ENCODE peak calls at places on chromosomes 6 and 20, in nine cellular contexts. Y, S, Q, U, N, O, I, P and Z are unnamed samples.

GRCh38 chr6:47206626-47207025 is 103.1 kb downstream of the TNFRSF21 start:
- DNase-seq in Y (no peak), S (no peak), Q (no peak), U (peak; percentile 66), N (no peak), O (no peak), I (no peak), P (no peak), Z (no peak)

GRCh38 chr6:33018904-33019303 is 9.5 kb upstream of the HLA-DOA start:
- DNase-seq in Y (peak; percentile 82), S (no peak), Q (peak; percentile 62), U (no peak), N (no peak), O (no peak), I (peak; percentile 48), P (peak; percentile 84), Z (peak; percentile 44)

GRCh38 chr20:45311589-45312211 is 3.6 kb upstream of the MATN4 start:
- DNase-seq in Y (no peak), S (no peak), Q (peak; percentile 31), U (peak; percentile 38), N (peak; percentile 61), O (peak; percentile 47), I (no peak), P (peak; percentile 89), Z (peak; percentile 91)

GRCh38 chr20:32474009-32474716 is 111.0 kb downstream of the NOL4L start:
- DNase-seq in Y (no peak), S (no peak), Q (peak; percentile 55), U (no peak), N (no peak), O (no peak), I (no peak), P (peak; percentile 74), Z (no peak)

GRCh38 chr20:17584684-17585083 is 14.8 kb downstream of the DSTN start:
- DNase-seq in Y (no peak), S (no peak), Q (no peak), U (no peak), N (no peak), O (no peak), I (no peak), P (no peak), Z (no peak)

GRCh38 chr20:52975024-52975732 is 3.0 kb downstream of the TSHZ2 start:
- DNase-seq in Y (no peak), S (no peak), Q (peak; percentile 26), U (peak; percentile 42), N (no peak), O (no peak), I (no peak), P (no peak), Z (no peak)

GRCh38 chr20:59013959-59014608 is 5.1 kb upstream of the TUBB1 start:
- DNase-seq in Y (no peak), S (no peak), Q (no peak), U (peak; percentile 78), N (no peak), O (no peak), I (no peak), P (no peak), Z (no peak)

GRCh38 chr6:33744001-33744848 is 2.5 kb downstream of the IP6K3 start:
- DNase-seq in Y (peak; percentile 70), S (no peak), Q (peak; percentile 80), U (peak; percentile 59), N (peak; percentile 62), O (peak; percentile 42), I (no peak), P (no peak), Z (peak; percentile 61)

GRCh38 chr6:82507112-82507511 is 143.5 kb downstream of the TPBG start:
- DNase-seq in Y (no peak), S (no peak), Q (no peak), U (peak; percentile 51), N (no peak), O (no peak), I (no peak), P (no peak), Z (no peak)

GRCh38 chr6:21098744-21099143 is 494.8 kb upstream of the SOX4 start:
- DNase-seq in Y (no peak), S (no peak), Q (no peak), U (no peak), N (no peak), O (no peak), I (no peak), P (no peak), Z (no peak)

GRCh38 chr20:35014537-35014936 is 58.9 kb downstream of the MYH7B start:
- DNase-seq in Y (no peak), S (no peak), Q (no peak), U (no peak), N (no peak), O (no peak), I (no peak), P (no peak), Z (no peak)

GRCh38 chr6:154805288-154805911 is 72.2 kb downstream of the SCAF8 start:
- DNase-seq in Y (no peak), S (no peak), Q (no peak), U (peak; percentile 35), N (no peak), O (peak; percentile 31), I (no peak), P (no peak), Z (no peak)

GRCh38 chr6:108518714-108519576 is 41.8 kb upstream of the FOXO3 start:
- DNase-seq in Y (no peak), S (no peak), Q (no peak), U (peak; percentile 12), N (no peak), O (peak; percentile 54), I (no peak), P (no peak), Z (no peak)

GRCh38 chr6:117483645-117484016 is 1.2 kb downstream of the DCBLD1 start:
- DNase-seq in Y (no peak), S (no peak), Q (no peak), U (no peak), N (no peak), O (no peak), I (no peak), P (no peak), Z (no peak)

GRCh38 chr6:49939993-49940498 is 23.9 kb downstream of the DEFB114 start:
- DNase-seq in Y (no peak), S (no peak), Q (no peak), U (no peak), N (no peak), O (no peak), I (no peak), P (no peak), Z (no peak)

GRCh38 chr6:167093922-167094432 is 28.9 kb upstream of the CCR6 start:
- DNase-seq in Y (no peak), S (no peak), Q (no peak), U (no peak), N (no peak), O (no peak), I (no peak), P (no peak), Z (no peak)

GRCh38 chr6:84061613-84062398 is 28.2 kb downstream of the MRAP2 start:
- DNase-seq in Y (no peak), S (no peak), Q (no peak), U (no peak), N (no peak), O (no peak), I (no peak), P (no peak), Z (no peak)
- H3K27ac ChIP-seq in Y (no peak overlapping the region), S (no peak overlapping the region), Q (no peak overlapping the region), U (no peak overlapping the region), N (no peak overlapping the region), O (no peak overlapping the region), I (peak overlapping the region; percentile 61), P (no peak overlapping the region), Z (no peak overlapping the region)

GRCh38 chr6:159969204-159969912 is 476 bp downstream of the IGF2R start:
- DNase-seq in Y (peak; percentile 48), S (no peak), Q (peak; percentile 57), U (peak; percentile 29), N (peak; percentile 48), O (no peak), I (no peak), P (peak; percentile 82), Z (peak; percentile 68)

GRCh38 chr6:159966981-159967380 is 1.9 kb upstream of the IGF2R start:
- DNase-seq in Y (no peak), S (no peak), Q (no peak), U (no peak), N (no peak), O (no peak), I (no peak), P (no peak), Z (no peak)

GRCh38 chr6:159970659-159971063 is 1.8 kb downstream of the IGF2R start:
- DNase-seq in Y (no peak), S (no peak), Q (no peak), U (no peak), N (no peak), O (no peak), I (no peak), P (no peak), Z (no peak)

GRCh38 chr6:159969921-159970320 is 1.0 kb downstream of the IGF2R start:
- DNase-seq in Y (peak; percentile 58), S (no peak), Q (peak; percentile 73), U (peak; percentile 73), N (no peak), O (peak; percentile 19), I (no peak), P (no peak), Z (no peak)

GRCh38 chr6:159968295-159969203 is at the start of gene IGF2R:
- DNase-seq in Y (peak; percentile 94), S (peak; percentile 97), Q (peak; percentile 96), U (peak; percentile 83), N (peak; percentile 93), O (peak; percentile 62), I (peak; percentile 89), P (peak; percentile 97), Z (peak; percentile 92)
- TF ChIP-seq CTCF in Y (no peak), S (no peak), Q (no peak), U (no peak), N (no peak), O (no peak), I (no peak), P (no peak), Z (no peak)

GRCh38 chr6:149771925-149772324 is 22.4 kb downstream of the PCMT1 start:
- DNase-seq in Y (no peak), S (no peak), Q (no peak), U (no peak), N (no peak), O (no peak), I (no peak), P (no peak), Z (no peak)
- H3K27ac ChIP-seq in Y (no peak overlapping the region), S (no peak overlapping the region), Q (no peak overlapping the region), U (no peak overlapping the region), N (peak overlapping the region; percentile 41), O (no peak overlapping the region), I (no peak overlapping the region), P (no peak overlapping the region), Z (no peak overlapping the region)

DNA sequence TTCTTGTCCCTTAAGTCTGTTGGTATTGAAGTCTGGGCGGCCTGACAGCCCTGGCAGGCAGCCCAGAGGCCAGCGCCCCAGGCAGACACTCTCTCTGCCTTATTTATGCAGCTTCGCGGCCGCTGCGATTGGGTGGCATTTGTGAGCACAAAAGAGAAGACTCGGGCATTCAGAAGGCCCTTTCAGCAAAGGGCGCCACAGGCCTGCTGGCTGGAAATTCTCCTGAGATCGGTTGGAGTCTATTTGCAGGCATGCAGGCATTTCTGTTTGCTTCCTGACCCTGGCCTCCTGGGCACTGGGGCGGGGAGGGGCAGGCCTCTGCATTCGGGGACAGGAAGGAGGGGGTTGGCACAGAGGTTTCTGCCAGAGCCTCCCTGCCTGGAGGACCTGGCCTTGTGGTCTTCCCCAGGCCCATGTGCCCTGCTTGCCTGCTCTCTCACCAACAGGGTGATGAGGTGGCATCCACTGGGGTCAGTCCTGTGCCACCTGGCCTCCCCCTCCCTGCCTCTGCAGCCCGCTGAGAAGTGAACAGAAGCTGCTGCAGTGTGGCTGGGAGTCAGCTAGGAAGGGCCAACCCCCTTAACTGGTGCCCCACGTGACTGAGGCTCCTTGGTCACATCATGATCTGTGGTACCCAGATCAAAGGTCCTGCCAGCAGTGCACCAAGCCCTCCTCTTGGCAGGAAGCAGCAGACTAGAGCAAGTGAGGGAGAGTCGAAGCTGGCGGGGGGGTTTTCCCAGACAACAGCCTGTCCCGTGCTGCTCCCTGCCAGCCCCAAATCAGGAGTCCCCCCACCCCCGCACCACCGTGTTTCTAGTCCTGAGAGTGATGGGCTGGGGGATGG is 16.6 kb upstream of the CCDC167 start:
- DNase-seq in Y (no peak), S (no peak), Q (no peak), U (no peak), N (peak; percentile 50), O (no peak), I (no peak), P (peak; percentile 80), Z (no peak)
- TF ChIP-seq CTCF in Y (no peak), S (no peak), Q (no peak), U (no peak), N (no peak), O (no peak), I (no peak), P (no peak), Z (no peak)